ENCODE peak calls at places on chromosome 4, in eight cellular contexts. L is activated T-cell treated with anti-CD3 and anti-CD28 coated beads for 48 hours; S is effector memory CD8-positive, alpha-beta T cell; M is activated T-helper 1 cell treated with anti-CD3 and anti-CD28 coated beads, Interleukin-2, amount 50 U/mL, for 16 hours; Q is iPS-NIHi11; R is HS-5; B is iris pigment epithelial cell; C is left colon. J is an unnamed sample.

GRCh38 chr4:55512922-55513571 is 33.7 kb downstream of the CLOCK start:
- DNase-seq in L (no peak), S (no peak), M (no peak), Q (no peak), R (no peak), B (peak; percentile 33), C (no peak), J (no peak)

GRCh38 chr4:123043013-123043412 is 120.6 kb upstream of the NUDT6 start:
- DNase-seq in L (no peak), S (no peak), M (no peak), Q (no peak), R (no peak), B (no peak), C (no peak), J (no peak)

GRCh38 chr4:17085416-17085815 is 187.0 kb upstream of the LDB2 start:
- DNase-seq in L (no peak), S (no peak), M (no peak), Q (no peak), R (no peak), B (no peak), C (no peak), J (no peak)

GRCh38 chr4:77028241-77028640 is 47.5 kb downstream of the CCNI start:
- DNase-seq in L (no peak), S (no peak), M (no peak), Q (no peak), R (no peak), B (no peak), C (no peak), J (no peak)

GRCh38 chr4:184473515-184474260 is 662 bp downstream of the IRF2 start:
- DNase-seq in L (peak; percentile 32), S (peak; percentile 29), M (peak; percentile 30), Q (peak; percentile 63), R (no peak), B (peak; percentile 45), C (peak; percentile 62), J (peak; percentile 50)

GRCh38 chr4:143517764-143518163 is 4.3 kb downstream of the SMARCA5 start:
- DNase-seq in L (no peak), S (no peak), M (no peak), Q (no peak), R (no peak), B (no peak), C (no peak), J (no peak)

GRCh38 chr4:182261651-182262223 is 18.5 kb downstream of the TENM3 start:
- DNase-seq in L (no peak), S (no peak), M (no peak), Q (no peak), R (no peak), B (no peak), C (no peak), J (no peak)

GRCh38 chr4:70945452-70946055 is 43.4 kb downstream of the MOB1B start:
- DNase-seq in L (no peak), S (no peak), M (no peak), Q (no peak), R (no peak), B (peak; percentile 57), C (no peak), J (no peak)

GRCh38 chr4:118352843-118353373 is at the start of gene PRSS12:
- DNase-seq in L (peak; percentile 64), S (peak; percentile 24), M (peak; percentile 23), Q (peak; percentile 89), R (no peak), B (peak; percentile 84), C (peak; percentile 87), J (peak; percentile 83)

GRCh38 chr4:181301735-181302380 is 941.3 kb upstream of the TENM3 start:
- DNase-seq in L (peak; percentile 0), S (no peak), M (no peak), Q (peak; percentile 59), R (no peak), B (peak; percentile 12), C (peak; percentile 76), J (peak; percentile 44)

GRCh38 chr4:10741221-10741620 is 56.7 kb upstream of the CLNK start:
- DNase-seq in L (no peak), S (no peak), M (no peak), Q (no peak), R (no peak), B (no peak), C (no peak), J (no peak)

GRCh38 chr4:101192244-101192643 is 155.1 kb downstream of the PPP3CA start:
- DNase-seq in L (no peak), S (no peak), M (no peak), Q (no peak), R (no peak), B (peak; percentile 26), C (no peak), J (no peak)

GRCh38 chr4:105495667-105496066 is 21.8 kb upstream of the PPA2 start:
- DNase-seq in L (no peak), S (no peak), M (no peak), Q (no peak), R (no peak), B (no peak), C (no peak), J (no peak)

GRCh38 chr4:115851918-115852766 is 738.7 kb upstream of the NDST4 start:
- DNase-seq in L (no peak), S (peak; percentile 5), M (no peak), Q (peak; percentile 68), R (peak; percentile 25), B (peak; percentile 4), C (peak; percentile 63), J (peak; percentile 53)

GRCh38 chr4:7255488-7255881 is 63.1 kb downstream of the SORCS2 start:
- DNase-seq in L (no peak), S (no peak), M (no peak), Q (no peak), R (no peak), B (no peak), C (no peak), J (no peak)

GRCh38 chr4:84648185-84648584 is 65.3 kb downstream of the CDS1 start:
- DNase-seq in L (no peak), S (no peak), M (no peak), Q (no peak), R (no peak), B (no peak), C (no peak), J (no peak)

GRCh38 chr4:146095091-146095690 is 80.3 kb upstream of the LSM6 start:
- DNase-seq in L (no peak), S (peak; percentile 11), M (no peak), Q (peak; percentile 46), R (peak; percentile 19), B (peak; percentile 55), C (peak; percentile 54), J (peak; percentile 73)

GRCh38 chr4:11165052-11165451 is 263.6 kb downstream of the HS3ST1 start:
- DNase-seq in L (no peak), S (no peak), M (no peak), Q (no peak), R (no peak), B (peak; percentile 6), C (no peak), J (no peak)

GRCh38 chr4:997375-998071 is 4.3 kb upstream of the SLC26A1 start:
- DNase-seq in L (no peak), S (no peak), M (no peak), Q (peak; percentile 75), R (no peak), B (no peak), C (no peak), J (no peak)

GRCh38 chr4:143405197-143405730 is 68.6 kb downstream of the GAB1 start:
- DNase-seq in L (no peak), S (no peak), M (no peak), Q (no peak), R (no peak), B (no peak), C (no peak), J (no peak)

GRCh38 chr4:174023641-174024040 is 259.8 kb downstream of the FBXO8 start:
- DNase-seq in L (no peak), S (no peak), M (no peak), Q (no peak), R (peak; percentile 24), B (peak; percentile 16), C (no peak), J (no peak)

GRCh38 chr4:48681856-48682255 is 98.2 kb downstream of the FRYL start:
- DNase-seq in L (no peak), S (no peak), M (no peak), Q (no peak), R (no peak), B (peak; percentile 59), C (no peak), J (no peak)

GRCh38 chr4:172865531-172866127 is 303.0 kb upstream of the GALNT7 start:
- DNase-seq in L (no peak), S (no peak), M (no peak), Q (no peak), R (no peak), B (no peak), C (no peak), J (no peak)

GRCh38 chr4:40736910-40737309 is 12.8 kb upstream of the NSUN7 start:
- DNase-seq in L (no peak), S (no peak), M (no peak), Q (peak; percentile 36), R (no peak), B (peak; percentile 48), C (no peak), J (no peak)

GRCh38 chr4:69750346-69750745 is 10.1 kb downstream of the SULT1B1 start:
- DNase-seq in L (no peak), S (no peak), M (no peak), Q (no peak), R (no peak), B (peak; percentile 64), C (no peak), J (no peak)

GRCh38 chr4:24846716-24847115 is 51.3 kb downstream of the SOD3 start:
- DNase-seq in L (no peak), S (no peak), M (no peak), Q (no peak), R (no peak), B (no peak), C (no peak), J (no peak)

GRCh38 chr4:152112887-152113286 is 352.1 kb upstream of the GATB start:
- DNase-seq in L (no peak), S (no peak), M (no peak), Q (no peak), R (no peak), B (no peak), C (no peak), J (no peak)

GRCh38 chr4:20253799-20254409 is 2.2 kb downstream of the SLIT2 start:
- DNase-seq in L (no peak), S (no peak), M (no peak), Q (no peak), R (no peak), B (peak; percentile 61), C (peak; percentile 7), J (no peak)

GRCh38 chr4:108247511-108248088 is 78.9 kb upstream of the LEF1 start:
- DNase-seq in L (no peak), S (no peak), M (no peak), Q (peak; percentile 69), R (no peak), B (no peak), C (peak; percentile 10), J (no peak)

GRCh38 chr4:156946508-156947197 is 24.9 kb downstream of the PDGFC start:
- DNase-seq in L (no peak), S (no peak), M (no peak), Q (no peak), R (peak; percentile 96), B (peak; percentile 100), C (no peak), J (no peak)

GRCh38 chr4:147110968-147111367 is 165.3 kb upstream of the TTC29 start:
- DNase-seq in L (no peak), S (no peak), M (no peak), Q (peak; percentile 29), R (no peak), B (peak; percentile 55), C (no peak), J (no peak)

GRCh38 chr4:3364634-3365314 is 72.0 kb downstream of the RGS12 start:
- DNase-seq in L (no peak), S (no peak), M (no peak), Q (peak; percentile 8), R (no peak), B (no peak), C (no peak), J (no peak)

GRCh38 chr4:150140774-150141400 is 62.6 kb downstream of the DCLK2 start:
- DNase-seq in L (no peak), S (no peak), M (no peak), Q (no peak), R (peak; percentile 65), B (peak; percentile 73), C (no peak), J (no peak)

GRCh38 chr4:154616731-154617130 is 4.3 kb upstream of the FGG start:
- DNase-seq in L (no peak), S (no peak), M (no peak), Q (no peak), R (no peak), B (peak; percentile 30), C (no peak), J (no peak)

J was measured in colonic mucosa.